ENCODE peak calls at places on chromosome 20, in eight cellular contexts. One of them, this sample, is unnamed.

GRCh38 chr20:57667385-57667784 is 42.4 kb downstream of the PMEPA1 start:
- DNase-seq in CD8-positive, alpha-beta T cell: no peak
- DNase-seq in GM13976: no peak
- DNase-seq in cardiac fibroblast: no peak
- DNase-seq in right atrium auricular region: no peak
- DNase-seq in PC-9: no peak
- DNase-seq in AG09309: no peak
- DNase-seq in WERI-Rb-1: no peak
- DNase-seq in this sample: no peak

GRCh38 chr20:41222299-41222698 is 85.0 kb downstream of the PLCG1 start:
- DNase-seq in CD8-positive, alpha-beta T cell: no peak
- DNase-seq in GM13976: no peak
- DNase-seq in cardiac fibroblast: no peak
- DNase-seq in right atrium auricular region: no peak
- DNase-seq in PC-9: no peak
- DNase-seq in AG09309: no peak
- DNase-seq in WERI-Rb-1: no peak
- DNase-seq in this sample: no peak

GRCh38 chr20:61590236-61590635 is 338.2 kb downstream of the CDH4 start:
- DNase-seq in CD8-positive, alpha-beta T cell: no peak
- DNase-seq in GM13976: no peak
- DNase-seq in cardiac fibroblast: no peak
- DNase-seq in right atrium auricular region: no peak
- DNase-seq in PC-9: no peak
- DNase-seq in AG09309: no peak
- DNase-seq in WERI-Rb-1: no peak
- DNase-seq in this sample: no peak

GRCh38 chr20:50260480-50261221 is 70.0 kb downstream of the CEBPB start:
- DNase-seq in CD8-positive, alpha-beta T cell: no peak
- DNase-seq in GM13976: no peak
- DNase-seq in cardiac fibroblast: no peak
- DNase-seq in right atrium auricular region: no peak
- DNase-seq in PC-9: peak; percentile 83
- DNase-seq in AG09309: no peak
- DNase-seq in WERI-Rb-1: no peak
- DNase-seq in this sample: no peak

GRCh38 chr20:20391766-20392165 is 23.9 kb downstream of the INSM1 start:
- DNase-seq in CD8-positive, alpha-beta T cell: no peak
- DNase-seq in GM13976: no peak
- DNase-seq in cardiac fibroblast: no peak
- DNase-seq in right atrium auricular region: no peak
- DNase-seq in PC-9: no peak
- DNase-seq in AG09309: no peak
- DNase-seq in WERI-Rb-1: peak; percentile 19
- DNase-seq in this sample: no peak

GRCh38 chr20:32050851-32051556 is 1.0 kb upstream of the HCK start:
- DNase-seq in CD8-positive, alpha-beta T cell: no peak
- DNase-seq in GM13976: peak; percentile 42
- DNase-seq in cardiac fibroblast: no peak
- DNase-seq in right atrium auricular region: no peak
- DNase-seq in PC-9: no peak
- DNase-seq in AG09309: no peak
- DNase-seq in WERI-Rb-1: no peak
- DNase-seq in this sample: no peak

GRCh38 chr20:4814696-4815252 is 93.1 kb downstream of the PRND start:
- DNase-seq in CD8-positive, alpha-beta T cell: peak; percentile 88
- DNase-seq in GM13976: peak; percentile 76
- DNase-seq in cardiac fibroblast: no peak
- DNase-seq in right atrium auricular region: no peak
- DNase-seq in PC-9: no peak
- DNase-seq in AG09309: no peak
- DNase-seq in WERI-Rb-1: no peak
- DNase-seq in this sample: no peak

GRCh38 chr20:49684335-49684997 is 29.2 kb downstream of the B4GALT5 start:
- DNase-seq in CD8-positive, alpha-beta T cell: no peak
- DNase-seq in GM13976: no peak
- DNase-seq in cardiac fibroblast: no peak
- DNase-seq in right atrium auricular region: no peak
- DNase-seq in PC-9: no peak
- DNase-seq in AG09309: no peak
- DNase-seq in WERI-Rb-1: peak; percentile 41
- DNase-seq in this sample: no peak

GRCh38 chr20:61440548-61441055 is 188.5 kb downstream of the CDH4 start:
- DNase-seq in CD8-positive, alpha-beta T cell: no peak
- DNase-seq in GM13976: no peak
- DNase-seq in cardiac fibroblast: no peak
- DNase-seq in right atrium auricular region: no peak
- DNase-seq in PC-9: no peak
- DNase-seq in AG09309: no peak
- DNase-seq in WERI-Rb-1: no peak
- DNase-seq in this sample: no peak

GRCh38 chr20:59151820-59152219 is 11.8 kb upstream of the ZNF831 start:
- DNase-seq in CD8-positive, alpha-beta T cell: peak; percentile 41
- DNase-seq in GM13976: no peak
- DNase-seq in cardiac fibroblast: no peak
- DNase-seq in right atrium auricular region: peak; percentile 28
- DNase-seq in PC-9: no peak
- DNase-seq in AG09309: no peak
- DNase-seq in WERI-Rb-1: no peak
- DNase-seq in this sample: no peak

GRCh38 chr20:18166241-18166881 is 28.7 kb downstream of the KAT14 start:
- DNase-seq in CD8-positive, alpha-beta T cell: no peak
- DNase-seq in GM13976: no peak
- DNase-seq in cardiac fibroblast: no peak
- DNase-seq in right atrium auricular region: no peak
- DNase-seq in PC-9: no peak
- DNase-seq in AG09309: no peak
- DNase-seq in WERI-Rb-1: no peak
- DNase-seq in this sample: no peak

GRCh38 chr20:41546535-41546934 is 71.6 kb downstream of the CHD6 start:
- DNase-seq in CD8-positive, alpha-beta T cell: no peak
- DNase-seq in GM13976: no peak
- DNase-seq in cardiac fibroblast: no peak
- DNase-seq in right atrium auricular region: no peak
- DNase-seq in PC-9: no peak
- DNase-seq in AG09309: no peak
- DNase-seq in WERI-Rb-1: no peak
- DNase-seq in this sample: no peak

GRCh38 chr20:58146761-58147160 is 81.7 kb downstream of the ANKRD60 start:
- DNase-seq in CD8-positive, alpha-beta T cell: no peak
- DNase-seq in GM13976: no peak
- DNase-seq in cardiac fibroblast: no peak
- DNase-seq in right atrium auricular region: no peak
- DNase-seq in PC-9: no peak
- DNase-seq in AG09309: no peak
- DNase-seq in WERI-Rb-1: no peak
- DNase-seq in this sample: no peak

GRCh38 chr20:48523191-48523757 is 304.5 kb downstream of the PREX1 start:
- DNase-seq in CD8-positive, alpha-beta T cell: no peak
- DNase-seq in GM13976: peak; percentile 70
- DNase-seq in cardiac fibroblast: peak; percentile 55
- DNase-seq in right atrium auricular region: no peak
- DNase-seq in PC-9: peak; percentile 76
- DNase-seq in AG09309: peak; percentile 20
- DNase-seq in WERI-Rb-1: no peak
- DNase-seq in this sample: no peak

GRCh38 chr20:5864873-5865582 is 85.3 kb downstream of the TRMT6 start:
- DNase-seq in CD8-positive, alpha-beta T cell: no peak
- DNase-seq in GM13976: no peak
- DNase-seq in cardiac fibroblast: peak; percentile 84
- DNase-seq in right atrium auricular region: no peak
- DNase-seq in PC-9: no peak
- DNase-seq in AG09309: peak; percentile 20
- DNase-seq in WERI-Rb-1: no peak
- DNase-seq in this sample: no peak

GRCh38 chr20:998431-998830 is 3.7 kb downstream of the RSPO4 start:
- DNase-seq in CD8-positive, alpha-beta T cell: no peak
- DNase-seq in GM13976: no peak
- DNase-seq in cardiac fibroblast: no peak
- DNase-seq in right atrium auricular region: no peak
- DNase-seq in PC-9: no peak
- DNase-seq in AG09309: no peak
- DNase-seq in WERI-Rb-1: no peak
- DNase-seq in this sample: no peak

GRCh38 chr20:35884541-35884865 is 69.8 kb downstream of the SCAND1 start:
- DNase-seq in CD8-positive, alpha-beta T cell: no peak
- DNase-seq in GM13976: no peak
- DNase-seq in cardiac fibroblast: no peak
- DNase-seq in right atrium auricular region: no peak
- DNase-seq in PC-9: no peak
- DNase-seq in AG09309: no peak
- DNase-seq in WERI-Rb-1: no peak
- DNase-seq in this sample: no peak
- TF ChIP-seq CTCF in CD8-positive, alpha-beta T cell: no peak
- TF ChIP-seq CTCF in GM13976: no peak
- TF ChIP-seq CTCF in cardiac fibroblast: no peak
- TF ChIP-seq CTCF in right atrium auricular region: peak; percentile 0
- TF ChIP-seq CTCF in PC-9: peak; percentile 36
- TF ChIP-seq CTCF in AG09309: no peak
- TF ChIP-seq CTCF in WERI-Rb-1: no peak
- TF ChIP-seq CTCF in this sample: no peak

DNA sequence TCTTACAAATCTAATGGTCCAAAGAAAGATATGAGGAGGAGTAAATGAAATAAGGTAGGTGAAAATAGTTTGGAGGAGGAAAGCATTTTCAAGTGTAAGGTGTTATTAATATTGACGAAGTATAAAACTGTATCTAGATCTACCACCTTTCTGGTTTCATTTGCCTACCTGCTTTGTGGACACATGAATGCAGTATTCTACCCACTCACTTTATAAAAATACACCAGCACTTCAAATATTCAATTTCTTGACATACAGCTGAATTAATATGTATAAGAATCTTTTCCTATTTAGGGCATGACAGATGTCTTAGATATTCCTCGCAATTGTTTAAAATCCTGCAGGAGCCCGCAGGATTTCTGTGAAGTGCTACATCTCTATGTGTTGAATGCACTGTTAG is 108.0 kb downstream of the BCAS1 start:
- DNase-seq in CD8-positive, alpha-beta T cell: no peak
- DNase-seq in GM13976: no peak
- DNase-seq in cardiac fibroblast: no peak
- DNase-seq in right atrium auricular region: no peak
- DNase-seq in PC-9: peak; percentile 15
- DNase-seq in AG09309: no peak
- DNase-seq in WERI-Rb-1: no peak
- DNase-seq in this sample: no peak
- TF ChIP-seq CTCF in CD8-positive, alpha-beta T cell: no peak
- TF ChIP-seq CTCF in GM13976: no peak
- TF ChIP-seq CTCF in cardiac fibroblast: no peak
- TF ChIP-seq CTCF in right atrium auricular region: no peak
- TF ChIP-seq CTCF in PC-9: no peak
- TF ChIP-seq CTCF in AG09309: no peak
- TF ChIP-seq CTCF in WERI-Rb-1: no peak
- TF ChIP-seq CTCF in this sample: no peak

GRCh38 chr20:38804682-38805501 is 605 bp upstream of the PPP1R16B start:
- DNase-seq in CD8-positive, alpha-beta T cell: peak; percentile 91
- DNase-seq in GM13976: peak; percentile 74
- DNase-seq in cardiac fibroblast: peak; percentile 21
- DNase-seq in right atrium auricular region: no peak
- DNase-seq in PC-9: no peak
- DNase-seq in AG09309: no peak
- DNase-seq in WERI-Rb-1: no peak
- DNase-seq in this sample: no peak

GRCh38 chr20:38804243-38804642 is 1.3 kb upstream of the PPP1R16B start:
- DNase-seq in CD8-positive, alpha-beta T cell: no peak
- DNase-seq in GM13976: no peak
- DNase-seq in cardiac fibroblast: no peak
- DNase-seq in right atrium auricular region: no peak
- DNase-seq in PC-9: no peak
- DNase-seq in AG09309: no peak
- DNase-seq in WERI-Rb-1: no peak
- DNase-seq in this sample: no peak

GRCh38 chr20:38805502-38805957 is at the start of gene PPP1R16B:
- DNase-seq in CD8-positive, alpha-beta T cell: peak; percentile 87
- DNase-seq in GM13976: peak; percentile 88
- DNase-seq in cardiac fibroblast: no peak
- DNase-seq in right atrium auricular region: no peak
- DNase-seq in PC-9: no peak
- DNase-seq in AG09309: no peak
- DNase-seq in WERI-Rb-1: peak; percentile 47
- DNase-seq in this sample: no peak

GRCh38 chr20:38806855-38807655 is 1.6 kb downstream of the PPP1R16B start:
- DNase-seq in CD8-positive, alpha-beta T cell: peak; percentile 62
- DNase-seq in GM13976: peak; percentile 66
- DNase-seq in cardiac fibroblast: no peak
- DNase-seq in right atrium auricular region: no peak
- DNase-seq in PC-9: no peak
- DNase-seq in AG09309: no peak
- DNase-seq in WERI-Rb-1: peak; percentile 38
- DNase-seq in this sample: no peak

GRCh38 chr20:38805958-38806854 is 709 bp downstream of the PPP1R16B start:
- DNase-seq in CD8-positive, alpha-beta T cell: peak; percentile 70
- DNase-seq in GM13976: peak; percentile 61
- DNase-seq in cardiac fibroblast: no peak
- DNase-seq in right atrium auricular region: no peak
- DNase-seq in PC-9: no peak
- DNase-seq in AG09309: no peak
- DNase-seq in WERI-Rb-1: peak; percentile 21
- DNase-seq in this sample: no peak
- TF ChIP-seq CTCF in CD8-positive, alpha-beta T cell: no peak
- TF ChIP-seq CTCF in GM13976: peak; percentile 43
- TF ChIP-seq CTCF in cardiac fibroblast: no peak
- TF ChIP-seq CTCF in right atrium auricular region: no peak
- TF ChIP-seq CTCF in PC-9: no peak
- TF ChIP-seq CTCF in AG09309: no peak
- TF ChIP-seq CTCF in WERI-Rb-1: peak; percentile 21
- TF ChIP-seq CTCF in this sample: no peak

GRCh38 chr20:46544576-46544975 is 5.9 kb downstream of the OCSTAMP start:
- DNase-seq in CD8-positive, alpha-beta T cell: no peak
- DNase-seq in GM13976: no peak
- DNase-seq in cardiac fibroblast: peak; percentile 21
- DNase-seq in right atrium auricular region: no peak
- DNase-seq in PC-9: no peak
- DNase-seq in AG09309: no peak
- DNase-seq in WERI-Rb-1: no peak
- DNase-seq in this sample: no peak
- TF ChIP-seq CTCF in CD8-positive, alpha-beta T cell: no peak
- TF ChIP-seq CTCF in GM13976: peak; percentile 26
- TF ChIP-seq CTCF in cardiac fibroblast: no peak
- TF ChIP-seq CTCF in right atrium auricular region: no peak
- TF ChIP-seq CTCF in PC-9: no peak
- TF ChIP-seq CTCF in AG09309: peak; percentile 4
- TF ChIP-seq CTCF in WERI-Rb-1: no peak
- TF ChIP-seq CTCF in this sample: peak; percentile 8

GRCh38 chr20:22303523-22303922 is 280.8 kb downstream of the FOXA2 start:
- DNase-seq in CD8-positive, alpha-beta T cell: no peak
- DNase-seq in GM13976: no peak
- DNase-seq in cardiac fibroblast: no peak
- DNase-seq in right atrium auricular region: no peak
- DNase-seq in PC-9: no peak
- DNase-seq in AG09309: no peak
- DNase-seq in WERI-Rb-1: no peak
- DNase-seq in this sample: no peak
- TF ChIP-seq CTCF in CD8-positive, alpha-beta T cell: no peak
- TF ChIP-seq CTCF in GM13976: no peak
- TF ChIP-seq CTCF in cardiac fibroblast: no peak
- TF ChIP-seq CTCF in right atrium auricular region: no peak
- TF ChIP-seq CTCF in PC-9: no peak
- TF ChIP-seq CTCF in AG09309: no peak
- TF ChIP-seq CTCF in WERI-Rb-1: peak; percentile 49
- TF ChIP-seq CTCF in this sample: no peak

GRCh38 chr20:51616060-51616459 is 73.5 kb upstream of the NFATC2 start:
- DNase-seq in CD8-positive, alpha-beta T cell: no peak
- DNase-seq in GM13976: no peak
- DNase-seq in cardiac fibroblast: no peak
- DNase-seq in right atrium auricular region: no peak
- DNase-seq in PC-9: no peak
- DNase-seq in AG09309: no peak
- DNase-seq in WERI-Rb-1: no peak
- DNase-seq in this sample: no peak
- TF ChIP-seq CTCF in CD8-positive, alpha-beta T cell: no peak
- TF ChIP-seq CTCF in GM13976: no peak
- TF ChIP-seq CTCF in cardiac fibroblast: peak; percentile 17
- TF ChIP-seq CTCF in right atrium auricular region: no peak
- TF ChIP-seq CTCF in PC-9: no peak
- TF ChIP-seq CTCF in AG09309: peak; percentile 23
- TF ChIP-seq CTCF in WERI-Rb-1: no peak
- TF ChIP-seq CTCF in this sample: no peak